ENCODE peak calls at places on chromosomes 1 and 21, in nine cellular contexts. X is HFFc6; J is CD4-positive, alpha-beta T cell; Y is T-helper 2 cell; S is 8988T; L is effector CD4-positive, alpha-beta T cell; Z is activated T-cell treated with anti-CD3 and anti-CD28 coated beads, Interleukin-2, amount 50 U/mL, for 4 hours; H is activated CD8-positive, alpha-beta T cell treated with anti-CD3 and anti-CD28 coated beads, Interleukin-2, amount 10 ng/mL, durations not matched to agents 7 days and 5 days; G is ascending aorta. P is an unnamed sample.
A peak's percentile ranks its signal among the peaks of the same experiment; 100 is the strongest.

GRCh38 chr1:193458628-193459027 is 272.2 kb upstream of the B3GALT2 start:
- DNase-seq in J (no peak), Y (no peak), Z (no peak), S (no peak), X (peak; percentile 5), L (no peak), H (no peak), G (no peak), P (no peak)

GRCh38 chr1:58456470-58456869 is 90.1 kb downstream of the OMA1 start:
- DNase-seq in S (no peak), J (no peak), L (no peak), H (no peak), X (peak; percentile 80), Z (no peak), G (no peak), Y (no peak), P (no peak)

GRCh38 chr1:225635649-225636048 is 17.3 kb downstream of the ENAH start:
- DNase-seq in Z (no peak), Y (no peak), G (no peak), L (no peak), X (no peak), J (no peak), H (no peak), S (no peak), P (no peak)

GRCh38 chr1:227934476-227935313 is 13.0 kb downstream of the WNT9A start:
- DNase-seq in J (no peak), S (peak; percentile 10), H (peak; percentile 37), X (peak; percentile 48), Z (peak; percentile 24), G (no peak), L (no peak), Y (no peak), P (peak; percentile 17)

GRCh38 chr1:115463347-115463746 is 125.3 kb upstream of the NGF start:
- DNase-seq in Z (no peak), G (no peak), H (no peak), X (no peak), J (no peak), Y (no peak), S (no peak), L (no peak), P (no peak)

GRCh38 chr1:182476625-182477024 is 26.7 kb downstream of the RGSL1 start:
- DNase-seq in Z (no peak), S (no peak), G (no peak), Y (no peak), L (no peak), X (no peak), H (no peak), J (no peak), P (no peak)

GRCh38 chr1:156639601-156640101 is 2.3 kb upstream of the BCAN start:
- DNase-seq in Y (no peak), X (peak; percentile 36), H (no peak), Z (no peak), L (no peak), S (no peak), G (no peak), J (no peak), P (no peak)

GRCh38 chr1:91757760-91758545 is 128.0 kb downstream of the TGFBR3 start:
- DNase-seq in Z (no peak), Y (no peak), L (no peak), H (no peak), S (no peak), J (no peak), G (no peak), X (peak; percentile 80), P (no peak)

GRCh38 chr1:168287237-168287664 is 6.6 kb downstream of the TBX19 start:
- DNase-seq in Y (no peak), J (no peak), H (no peak), G (no peak), X (peak; percentile 57), S (no peak), L (no peak), Z (no peak), P (no peak)

GRCh38 chr1:176949033-176949662 is 215.4 kb downstream of the ASTN1 start:
- DNase-seq in Y (no peak), L (no peak), J (no peak), X (no peak), G (no peak), S (peak; percentile 26), H (peak; percentile 33), Z (no peak), P (no peak)

GRCh38 chr1:65832296-65832695 is 39.6 kb downstream of the PDE4B start:
- DNase-seq in H (no peak), Y (no peak), S (no peak), X (peak; percentile 52), L (no peak), G (no peak), J (no peak), Z (no peak), P (no peak)

GRCh38 chr21:45818904-45819285 is 162.7 kb upstream of the COL6A1 start:
- DNase-seq in Y (no peak), H (peak; percentile 77), Z (peak; percentile 74), L (peak; percentile 17), G (no peak), J (peak; percentile 15), X (peak; percentile 76), S (no peak), P (peak; percentile 17)

GRCh38 chr1:51189421-51190073 is 46.5 kb upstream of the RNF11 start:
- DNase-seq in H (peak; percentile 66), Y (no peak), X (peak; percentile 71), L (peak; percentile 28), J (no peak), Z (peak; percentile 14), G (no peak), S (no peak), P (peak; percentile 7)

GRCh38 chr1:168135982-168136708 is 585 bp downstream of the GPR161 start:
- DNase-seq in Z (no peak), H (no peak), Y (no peak), G (no peak), X (no peak), J (peak; percentile 5), L (no peak), S (peak; percentile 34), P (no peak)

GRCh38 chr1:64743954-64744491 is 852 bp upstream of the RAVER2 start:
- DNase-seq in S (no peak), Y (no peak), X (no peak), H (no peak), G (no peak), Z (no peak), L (no peak), J (no peak), P (no peak)